ENCODE peak calls at places on chromosomes 2 and 18, in five cellular contexts. V is pulmonary artery endothelial cell; H is activated CD4-positive, alpha-beta T cell treated with anti-CD3 and anti-CD28 coated beads, Interleukin-2, amount 10 ng/mL, durations not matched to agents 7 days and 5 days; L is breast epithelium; E is M059J. T is an unnamed sample.

GRCh38 chr2:201618744-201619654 is 24.3 kb downstream of the TMEM237 start:
- DNase-seq in V (no peak), H (no peak), L (no peak), E (no peak), T (no peak)

GRCh38 chr2:127581050-127581345 is 45.5 kb downstream of the MYO7B start:
- DNase-seq in V (no peak), H (no peak), L (no peak), E (no peak), T (no peak)

GRCh38 chr18:9918016-9918680 is 4.3 kb downstream of the VAPA start:
- DNase-seq in V (peak), H (no peak), L (no peak), E (peak), T (no peak)

GRCh38 chr2:124663293-124663997 is 638.4 kb downstream of the CNTNAP5 start:
- DNase-seq in V (no peak), H (no peak), L (no peak), E (no peak), T (no peak)

GRCh38 chr18:79451237-79452125 is 55.8 kb downstream of the NFATC1 start:
- DNase-seq in V (no peak), H (no peak), L (no peak), E (no peak), T (no peak)

GRCh38 chr2:70697603-70698383 is 70.2 kb downstream of the ADD2 start:
- DNase-seq in V (no peak), H (no peak), L (no peak), E (no peak), T (no peak)

GRCh38 chr2:229980440-229981184 is 58.3 kb downstream of the FBXO36 start:
- DNase-seq in V (peak), H (no peak), L (no peak), E (peak), T (no peak)

GRCh38 chr2:172968061-172968469 is 107.6 kb upstream of the MAP3K20 start:
- DNase-seq in V (peak), H (no peak), L (no peak), E (peak), T (no peak)

GRCh38 chr2:98086491-98087446 is at the start of gene VWA3B:
- DNase-seq in V (no peak), H (peak), L (peak), E (peak), T (no peak)

GRCh38 chr2:239730897-239731296 is 294.2 kb downstream of the NDUFA10 start:
- DNase-seq in V (no peak), H (no peak), L (no peak), E (no peak), T (no peak)

GRCh38 chr2:100182494-100183355 is 40.3 kb upstream of the AFF3 start:
- DNase-seq in V (no peak), H (no peak), L (peak), E (no peak), T (no peak)

GRCh38 chr2:172012688-172013358 is 13.1 kb downstream of the METAP1D start:
- DNase-seq in V (no peak), H (no peak), L (no peak), E (peak), T (no peak)

GRCh38 chr2:85785027-85785822 is 31.4 kb downstream of the ATOH8 start:
- DNase-seq in V (no peak), H (no peak), L (no peak), E (peak), T (no peak)

GRCh38 chr2:10022464-10022863 is 20.9 kb upstream of the KLF11 start:
- DNase-seq in V (no peak), H (no peak), L (no peak), E (no peak), T (no peak)

GRCh38 chr2:200380833-200381542 is 74.5 kb downstream of the SPATS2L start:
- DNase-seq in V (no peak), H (no peak), L (no peak), E (peak), T (no peak)

GRCh38 chr2:231571810-231572209 is 20.9 kb upstream of the TEX44 start:
- DNase-seq in V (no peak), H (no peak), L (no peak), E (no peak), T (no peak)

GRCh38 chr2:181738483-181739015 is 58.2 kb upstream of the NEUROD1 start:
- DNase-seq in V (no peak), H (no peak), L (no peak), E (no peak), T (no peak)

GRCh38 chr2:229591611-229592010 is 122.7 kb downstream of the DNER start:
- DNase-seq in V (no peak), H (no peak), L (no peak), E (no peak), T (no peak)

GRCh38 chr2:100718065-100718570 is 101.8 kb upstream of the NPAS2 start:
- DNase-seq in V (no peak), H (no peak), L (no peak), E (no peak), T (no peak)

GRCh38 chr2:32931945-32932709 is 14.6 kb upstream of the LTBP1 start:
- DNase-seq in V (no peak), H (no peak), L (no peak), E (peak), T (no peak)

GRCh38 chr2:55415300-55415699 is 4.4 kb downstream of the CCDC88A start:
- DNase-seq in V (no peak), H (no peak), L (no peak), E (no peak), T (no peak)

GRCh38 chr2:27042159-27042661 is 9.3 kb upstream of the AGBL5 start:
- DNase-seq in V (no peak), H (no peak), L (no peak), E (peak), T (no peak)

GRCh38 chr18:34767601-34768027 is 57.5 kb downstream of the DTNA start:
- DNase-seq in V (no peak), H (no peak), L (no peak), E (peak), T (no peak)

GRCh38 chr2:68463287-68463877 is 3.7 kb downstream of the FBXO48 start:
- DNase-seq in V (peak), H (peak), L (no peak), E (peak), T (no peak)

GRCh38 chr2:221677688-221678087 is 105.6 kb upstream of the EPHA4 start:
- DNase-seq in V (no peak), H (no peak), L (no peak), E (no peak), T (no peak)

GRCh38 chr2:223896751-223897320 is 48.3 kb downstream of the WDFY1 start:
- DNase-seq in V (no peak), H (peak), L (no peak), E (peak), T (no peak)

GRCh38 chr2:238771193-238771592 is 76.7 kb upstream of the TWIST2 start:
- DNase-seq in V (no peak), H (no peak), L (no peak), E (peak), T (no peak)

GRCh38 chr2:189421644-189422043 is 19.6 kb upstream of the WDR75 start:
- DNase-seq in V (no peak), H (no peak), L (no peak), E (peak), T (no peak)

GRCh38 chr2:102258025-102258385 is 53.4 kb upstream of the IL1RL1 start:
- DNase-seq in V (no peak), H (no peak), L (no peak), E (no peak), T (no peak)